ENCODE peak calls at places on chromosomes 16 and 17, in four cellular contexts. H is A549, N is keratinocyte, U is astrocyte of the spinal cord. I is an unnamed sample.

GRCh38 chr16:53912155-53912554 is 208.2 kb downstream of the FTO start:
- DNase-seq in H (no peak), N (peak), U (no peak), I (no peak)

GRCh38 chr17:28701987-28702751 is 9.5 kb downstream of the PROCA1 start:
- DNase-seq in H (no peak), N (no peak), U (no peak), I (no peak)

GRCh38 chr17:55210292-55210691 is 54.5 kb upstream of the HLF start:
- DNase-seq in H (no peak), N (no peak), U (no peak), I (no peak)

GRCh38 chr17:30187528-30187927 is 48.0 kb downstream of the SLC6A4 start:
- DNase-seq in H (no peak), N (no peak), U (no peak), I (peak)

GRCh38 chr16:60815865-60816264 is 1220.4 kb downstream of the CDH8 start:
- DNase-seq in H (no peak), N (no peak), U (no peak), I (no peak)

GRCh38 chr17:41660221-41660711 is 28.4 kb upstream of the EIF1 start:
- DNase-seq in H (no peak), N (no peak), U (no peak), I (no peak)

GRCh38 chr16:54568897-54569807 is 282.6 kb upstream of the IRX3 start:
- DNase-seq in H (no peak), N (no peak), U (no peak), I (no peak)

GRCh38 chr16:67934306-67935095 is 2.1 kb downstream of the PSMB10 start:
- DNase-seq in H (no peak), N (no peak), U (no peak), I (no peak)

GRCh38 chr16:14095883-14096551 is 24.9 kb downstream of the MRTFB start:
- DNase-seq in H (no peak), N (no peak), U (no peak), I (no peak)

GRCh38 chr16:51556694-51557327 is 405.7 kb upstream of the SALL1 start:
- DNase-seq in H (peak), N (no peak), U (peak), I (peak)

GRCh38 chr16:57104706-57105105 is 12.3 kb downstream of the CPNE2 start:
- DNase-seq in H (no peak), N (no peak), U (no peak), I (no peak)

GRCh38 chr16:79168321-79168720 is 432.2 kb downstream of the MAF start:
- DNase-seq in H (no peak), N (no peak), U (no peak), I (no peak)

GRCh38 chr16:76787394-76787793 is 403.6 kb upstream of the MON1B start:
- DNase-seq in H (no peak), N (no peak), U (no peak), I (no peak)

GRCh38 chr17:19457830-19458271 is 46.8 kb downstream of the RNF112 start:
- DNase-seq in H (no peak), N (no peak), U (no peak), I (no peak)

GRCh38 chr17:56863974-56864373 is 30.0 kb downstream of the DGKE start:
- DNase-seq in H (no peak), N (no peak), U (no peak), I (no peak)

GRCh38 chr17:42372142-42372541 is 16.1 kb downstream of the STAT3 start:
- DNase-seq in H (no peak), N (no peak), U (no peak), I (no peak)

GRCh38 chr16:1706386-1707192 is 594 bp downstream of the MAPK8IP3 start:
- DNase-seq in H (no peak), N (no peak), U (no peak), I (peak)

GRCh38 chr17:50269477-50270429 is 4.5 kb upstream of the TMEM92 start:
- DNase-seq in H (peak), N (peak), U (peak), I (peak)

GRCh38 chr17:56257075-56257474 is 103.8 kb downstream of the ANKFN1 start:
- DNase-seq in H (no peak), N (no peak), U (no peak), I (no peak)

GRCh38 chr16:73217654-73218053 is 169.7 kb upstream of the ZFHX3 start:
- DNase-seq in H (no peak), N (no peak), U (no peak), I (no peak)
- TF ChIP-seq CTCF in H (peak), N (no peak), U (peak), I (no peak)

GRCh38 chr16:81318711-81319110 is 3.9 kb downstream of the GAN start:
- DNase-seq in H (no peak), N (no peak), U (no peak), I (no peak)
- H3K4me3 ChIP-seq in H (no peak), N (no peak), U (no peak), I (no peak)

GRCh38 chr16:58402796-58403195 is 10.5 kb downstream of the GINS3 start:
- DNase-seq in H (no peak), N (no peak), U (no peak), I (no peak)
- TF ChIP-seq CTCF in H (no peak), N (no peak), U (no peak), I (no peak)

GRCh38 chr17:78795241-78795640 is 13.2 kb upstream of the CYTH1 start:
- DNase-seq in H (no peak), N (no peak), U (no peak), I (no peak)

GRCh38 chr17:78797691-78798585 is 15.9 kb upstream of the CYTH1 start:
- DNase-seq in H (no peak), N (no peak), U (no peak), I (no peak)

GRCh38 chr17:78796134-78796900 is 14.2 kb upstream of the CYTH1 start:
- DNase-seq in H (no peak), N (no peak), U (no peak), I (no peak)

GRCh38 chr17:78798695-78799559 is 16.9 kb upstream of the CYTH1 start:
- DNase-seq in H (peak), N (no peak), U (no peak), I (peak)

DNA sequence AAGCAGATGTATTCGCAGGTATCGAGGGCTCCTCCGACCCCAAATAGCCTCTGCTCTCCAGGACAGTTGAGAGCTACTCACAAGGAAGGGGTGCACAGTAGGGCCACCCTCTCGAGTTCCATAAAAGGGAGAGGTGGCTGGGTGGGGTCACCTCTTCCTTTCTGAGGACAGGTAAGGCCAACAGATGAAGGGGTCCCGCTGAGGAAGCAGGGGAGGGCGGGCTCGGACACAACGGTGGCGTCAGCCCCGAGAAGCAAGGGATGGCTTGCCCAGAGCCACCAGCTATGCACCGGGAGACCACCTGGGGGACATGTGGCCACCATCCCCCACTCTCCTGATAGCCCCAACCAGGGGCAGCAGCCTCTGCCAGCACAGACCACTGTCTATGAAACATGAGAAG is 15.1 kb upstream of the CYTH1 start:
- DNase-seq in H (no peak), N (no peak), U (no peak), I (no peak)
- H3K4me3 ChIP-seq in H (no peak), N (no peak), U (no peak), I (no peak)

DNA sequence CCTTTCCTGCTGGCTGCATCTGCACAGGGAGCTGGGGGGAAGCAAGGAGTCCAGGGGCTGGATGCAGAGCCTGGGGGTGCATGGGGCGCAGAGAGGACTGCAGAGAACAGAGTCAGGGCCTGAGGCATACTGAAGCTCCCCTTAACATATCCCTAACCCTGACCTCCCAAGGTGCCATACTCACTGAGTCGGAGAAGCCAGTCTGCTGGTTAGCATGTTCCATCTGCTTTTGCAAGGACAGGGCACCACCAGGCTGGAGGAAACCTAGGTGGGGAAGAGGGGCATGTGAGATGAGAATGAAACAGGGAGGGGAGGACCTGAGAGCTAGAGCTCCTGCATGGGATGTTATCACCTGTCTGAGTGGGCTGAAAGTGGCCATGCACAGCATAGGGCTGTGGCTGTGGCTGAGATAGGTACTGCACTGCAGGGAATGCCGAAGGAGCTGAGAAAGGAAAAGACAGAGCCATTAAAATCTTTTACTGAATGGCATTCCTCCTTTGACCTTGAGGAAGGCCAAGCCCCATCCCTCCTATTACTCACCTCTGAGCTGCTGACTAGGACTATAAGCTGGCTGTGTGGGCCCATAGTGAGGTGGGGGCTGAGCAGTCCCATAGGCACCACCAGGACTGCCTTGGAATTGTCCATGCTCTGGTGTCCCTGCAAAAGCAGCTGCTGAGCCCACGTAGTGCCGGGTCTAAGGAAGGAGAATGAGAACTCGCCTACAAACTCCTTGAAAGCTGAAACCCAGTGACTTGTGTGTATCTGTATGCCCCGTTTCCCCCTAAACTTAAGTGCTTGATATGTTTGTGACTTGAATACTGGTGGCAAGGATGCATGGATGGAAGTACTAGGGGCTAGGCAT is 1.9 kb downstream of the GPS2 start:
- DNase-seq in H (peak), N (no peak), U (no peak), I (peak)
- TF ChIP-seq CTCF in H (no peak), N (peak), U (no peak), I (peak)

DNA sequence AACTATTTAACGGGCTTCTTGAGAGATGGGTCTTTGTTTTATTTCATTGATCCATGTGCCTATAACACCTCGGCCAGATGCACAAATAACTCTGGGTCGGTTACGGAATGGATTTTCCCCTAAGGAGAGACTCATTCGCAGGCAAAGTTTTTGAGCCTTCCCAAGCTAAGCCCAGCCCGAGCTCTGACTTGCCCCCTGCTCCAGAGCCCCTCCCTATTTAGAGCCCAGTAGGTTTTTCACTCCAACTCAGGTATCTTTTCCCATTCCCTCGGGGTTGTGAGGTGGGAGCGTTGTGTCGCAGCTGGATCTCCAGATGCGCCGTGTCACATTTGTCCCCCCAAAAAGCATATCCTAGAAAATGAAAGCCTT is 812 bp upstream of the MYOCD start:
- DNase-seq in H (no peak), N (no peak), U (no peak), I (no peak)
- H3K4me3 ChIP-seq in H (peak), N (peak), U (peak), I (peak)

GRCh38 chr17:57892820-57893595 is 43.2 kb upstream of the MRPS23 start:
- DNase-seq in H (peak), N (no peak), U (peak), I (peak)
- TF ChIP-seq CTCF in H (no peak), N (no peak), U (no peak), I (no peak)

DNA sequence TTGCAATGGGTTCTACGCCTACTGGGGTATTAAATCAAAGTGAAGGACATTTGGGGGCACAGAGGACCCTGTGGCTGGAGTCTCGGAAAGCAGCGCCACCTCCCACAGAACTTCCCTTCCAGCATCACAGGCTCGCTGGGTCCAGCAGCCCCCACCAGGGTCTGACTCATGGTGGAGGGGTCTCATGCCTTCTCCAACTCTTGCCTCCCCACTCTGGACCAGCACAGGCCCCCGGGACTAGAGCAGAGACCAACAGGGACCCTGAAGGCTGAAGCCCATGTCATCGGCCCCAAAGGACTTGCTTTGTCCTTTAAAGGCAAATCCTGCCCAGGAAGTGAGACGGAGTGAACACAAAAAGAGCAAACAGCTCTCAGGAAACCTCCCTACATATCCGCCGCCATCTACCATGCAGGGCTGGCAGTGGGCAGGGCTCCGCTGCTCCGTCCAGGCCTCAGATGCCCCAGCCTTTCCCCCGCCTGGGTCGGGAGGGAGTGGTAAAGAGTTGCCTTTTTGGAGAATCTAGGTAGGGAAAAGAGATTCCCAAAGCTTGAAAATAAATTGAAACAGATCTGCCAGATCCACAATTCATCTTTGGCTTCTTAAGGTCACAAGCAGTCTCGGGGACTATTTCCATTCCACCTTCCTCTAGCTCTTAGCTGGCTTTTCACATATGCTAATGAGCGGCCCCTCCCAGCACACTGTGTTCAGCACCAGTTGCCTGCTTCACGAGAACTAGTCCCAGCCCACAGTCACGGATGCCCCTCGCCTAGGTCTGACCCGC is 2.1 kb upstream of the GPRC5C start:
- DNase-seq in H (no peak), N (no peak), U (no peak), I (no peak)
- H3K4me3 ChIP-seq in H (peak), N (peak), U (no peak), I (no peak)

I was measured in cardiac fibroblast.